ENCODE peak calls at places on chromosomes 16 and 17, in seven cellular contexts. U is CD8-positive, alpha-beta memory T cell; Z is heart left ventricle; Q is GM12878; T is mesendoderm; O is IMR-90; E is testis. L is an unnamed sample. For H3K27me3, the result is how much of the 10 kb centered on the place peaks cover.

GRCh38 chr17:72097144-72097543 is 23.7 kb upstream of the SOX9 start:
- DNase-seq in Z (no peak), E (no peak), O (no peak), T (no peak), Q (no peak), U (no peak), L (no peak)

GRCh38 chr16:5826332-5826731 is 728.7 kb upstream of the EEF2KMT start:
- DNase-seq in U (no peak), T (no peak), Z (no peak), Q (no peak), O (no peak), E (no peak), L (no peak)

GRCh38 chr16:85415196-85415988 is 197.7 kb upstream of the GSE1 start:
- DNase-seq in Q (no peak), U (no peak), T (no peak), O (no peak), Z (no peak), E (peak), L (no peak)

GRCh38 chr16:48445782-48446533 is 60.7 kb upstream of the SIAH1 start:
- DNase-seq in E (no peak), U (no peak), O (no peak), Q (no peak), Z (no peak), T (no peak), L (no peak)

GRCh38 chr17:80558046-80558445 is 13.4 kb downstream of the RPTOR start:
- DNase-seq in E (no peak), Z (no peak), T (no peak), Q (no peak), O (no peak), U (no peak), L (no peak)

GRCh38 chr16:27455700-27456099 is 53.7 kb downstream of the IL21R start:
- DNase-seq in Q (no peak), Z (peak), E (no peak), O (no peak), T (no peak), U (no peak), L (no peak)

GRCh38 chr17:50634915-50635719 is 436 bp downstream of the ABCC3 start:
- DNase-seq in Q (no peak), Z (no peak), O (no peak), E (no peak), U (no peak), T (no peak), L (no peak)

GRCh38 chr16:53052519-53053501 is at the start of gene CHD9NB:
- DNase-seq in Q (no peak), O (peak), U (no peak), T (peak), Z (no peak), E (no peak), L (peak)

GRCh38 chr16:11232852-11233726 is 22.9 kb downstream of the SOCS1 start:
- DNase-seq in T (peak), U (peak), O (no peak), E (no peak), Z (peak), Q (no peak), L (peak)

GRCh38 chr17:77729587-77729986 is 228.9 kb upstream of the TNRC6C start:
- DNase-seq in Q (no peak), U (no peak), Z (no peak), T (no peak), E (no peak), O (no peak), L (no peak)

GRCh38 chr16:68901910-68902309 is 58.6 kb downstream of the TANGO6 start:
- DNase-seq in Z (no peak), Q (no peak), U (no peak), T (peak), E (no peak), O (peak), L (no peak)

GRCh38 chr16:54285414-54286066 is 1.0 kb downstream of the IRX3 start:
- DNase-seq in Z (peak), E (no peak), U (no peak), O (no peak), Q (no peak), T (peak), L (peak)

GRCh38 chr16:80056334-80056733 is 455.8 kb upstream of the MAF start:
- DNase-seq in E (no peak), Q (no peak), Z (no peak), T (peak), U (no peak), O (peak), L (no peak)
- H3K4me3 ChIP-seq in E (no peak), Q (no peak), Z (no peak), T (no peak), U (no peak), O (no peak), L (no peak)

GRCh38 chr17:62816282-62816839 is 8.2 kb upstream of the MARCHF10 start:
- DNase-seq in T (no peak), E (no peak), O (peak), Q (no peak), U (no peak), Z (no peak), L (no peak)

GRCh38 chr17:62822080-62822904 is 14.2 kb upstream of the MARCHF10 start:
- DNase-seq in Z (no peak), T (no peak), Q (no peak), E (peak), U (no peak), O (no peak), L (no peak)

GRCh38 chr17:62821213-62822079 is 13.3 kb upstream of the MARCHF10 start:
- DNase-seq in T (no peak), Z (no peak), E (peak), U (no peak), Q (no peak), O (no peak), L (no peak)

GRCh38 chr17:62818491-62818890 is 10.4 kb upstream of the MARCHF10 start:
- DNase-seq in E (no peak), Z (no peak), Q (no peak), O (no peak), U (no peak), T (peak), L (no peak)

DNA sequence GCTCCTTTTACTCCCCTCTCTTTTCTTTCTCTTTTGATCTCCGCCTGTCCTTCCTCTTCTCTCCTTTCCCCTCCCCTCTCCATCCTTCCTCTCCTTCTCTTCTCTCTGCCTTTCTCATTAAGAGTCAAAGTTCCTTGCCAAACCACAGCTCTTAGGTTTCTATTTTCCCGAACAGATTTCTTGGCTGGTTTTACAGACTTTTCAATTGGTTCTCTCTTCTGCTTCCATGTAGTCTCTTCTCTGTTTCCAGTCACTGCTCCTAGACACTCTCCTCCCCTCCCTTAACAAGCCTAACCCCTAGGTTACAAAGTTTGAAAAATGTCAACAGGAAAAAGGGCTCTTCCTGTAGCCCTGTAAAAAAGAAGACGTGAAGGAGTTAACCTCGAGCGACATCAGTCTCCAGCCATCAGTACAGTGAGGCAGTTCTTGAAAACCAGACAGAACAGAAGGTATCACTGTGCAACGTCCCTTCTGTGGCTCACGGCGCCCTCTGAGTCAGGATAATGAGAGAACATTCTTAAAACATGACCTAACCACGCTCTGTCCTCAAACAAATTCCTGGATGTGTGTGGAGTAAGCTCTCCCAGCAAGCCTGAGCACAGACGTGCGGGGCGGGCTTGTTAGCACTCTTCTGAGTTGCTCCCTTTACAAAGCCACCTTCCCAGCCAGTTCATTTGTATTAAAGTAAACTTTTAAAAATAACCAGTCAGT is 11.6 kb upstream of the MARCHF10 start:
- DNase-seq in U (no peak), Z (peak), Q (no peak), O (peak), T (peak), E (peak), L (no peak)
- H3K27ac ChIP-seq in U (no peak), Z (peak), Q (no peak), O (peak), T (no peak), E (peak), L (no peak)

GRCh38 chr17:17494499-17495447 is 1.4 kb downstream of the RASD1 start:
- DNase-seq in O (peak), T (peak), Q (no peak), E (peak), U (peak), Z (peak), L (no peak)

GRCh38 chr17:17493986-17494466 is 2.2 kb downstream of the RASD1 start:
- DNase-seq in Q (no peak), T (no peak), U (no peak), Z (no peak), O (no peak), E (no peak), L (no peak)

GRCh38 chr17:17492085-17492484 is 4.1 kb downstream of the RASD1 start:
- DNase-seq in Q (no peak), T (no peak), O (no peak), Z (no peak), U (no peak), E (no peak), L (no peak)

GRCh38 chr17:17492562-17492961 is 3.6 kb downstream of the RASD1 start:
- DNase-seq in U (no peak), E (no peak), Z (no peak), O (no peak), T (no peak), Q (no peak), L (no peak)

GRCh38 chr17:17493249-17493985 is 2.8 kb downstream of the RASD1 start:
- DNase-seq in E (peak), Z (no peak), U (no peak), Q (no peak), O (no peak), T (peak), L (no peak)
- H3K27me3 ChIP-seq in E (under half), Z (under half), U (under half), Q (under half), O (under half), T (under half), L (under half)

DNA sequence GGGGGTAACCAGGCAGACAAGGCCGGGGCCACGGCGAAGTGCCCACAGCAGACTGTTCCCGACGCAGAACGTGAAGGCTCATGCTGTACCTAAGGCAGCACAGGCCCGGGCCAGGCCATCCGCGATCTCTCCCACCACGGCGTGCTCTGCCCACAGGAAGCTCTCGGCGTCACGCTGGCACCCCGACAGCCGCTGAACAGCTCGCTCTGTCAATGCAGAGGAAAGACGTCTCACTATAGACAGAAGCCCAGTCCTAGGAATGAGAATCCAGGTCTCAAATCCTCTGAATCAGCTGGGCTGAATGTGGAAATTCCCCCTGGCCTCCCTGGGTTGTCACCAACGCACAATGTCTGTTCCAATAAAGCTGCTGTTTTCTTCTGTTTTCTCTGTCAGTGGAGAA is 21.4 kb downstream of the SERPINF1 start:
- DNase-seq in Q (no peak), E (peak), T (no peak), O (no peak), Z (no peak), U (no peak), L (no peak)
- H3K4me3 ChIP-seq in Q (no peak), E (no peak), T (no peak), O (no peak), Z (peak), U (no peak), L (no peak)

DNA sequence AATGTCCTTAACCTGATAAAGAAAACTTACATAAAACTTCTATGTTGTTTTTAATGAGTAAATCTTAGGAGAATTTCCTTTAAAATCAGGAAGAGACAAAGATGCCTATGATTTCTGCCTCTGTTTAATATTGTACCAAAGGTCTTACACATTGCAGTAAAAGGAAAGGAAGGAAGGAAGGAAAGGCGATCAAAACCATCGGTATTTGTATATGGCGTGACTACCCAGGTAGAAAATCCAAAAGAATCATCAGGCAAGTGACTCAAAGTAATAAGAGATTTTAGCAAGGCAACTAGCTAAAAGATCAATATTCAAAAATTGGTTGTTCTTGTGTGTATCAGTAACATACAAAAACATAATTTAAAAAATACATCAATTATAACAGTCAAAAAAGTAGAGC is 3.5 kb downstream of the ICAM2 start:
- DNase-seq in U (no peak), O (no peak), E (no peak), Z (no peak), Q (no peak), T (no peak), L (no peak)
- H3K27ac ChIP-seq in U (peak), O (no peak), E (no peak), Z (peak), Q (peak), T (no peak), L (no peak)

GRCh38 chr17:15482476-15482875 is 15.1 kb upstream of the CDRT4 start:
- DNase-seq in U (no peak), O (no peak), T (no peak), Z (no peak), E (no peak), Q (no peak), L (no peak)

GRCh38 chr17:15479697-15480096 is 12.3 kb upstream of the CDRT4 start:
- DNase-seq in T (no peak), U (no peak), E (no peak), Z (no peak), O (peak), Q (no peak), L (no peak)

GRCh38 chr17:15475620-15476354 is 8.4 kb upstream of the CDRT4 start:
- DNase-seq in T (no peak), O (peak), Z (no peak), Q (no peak), U (no peak), E (no peak), L (no peak)

GRCh38 chr17:15480209-15480608 is 12.8 kb upstream of the CDRT4 start:
- DNase-seq in E (no peak), T (no peak), U (no peak), Q (no peak), Z (no peak), O (no peak), L (no peak)

DNA sequence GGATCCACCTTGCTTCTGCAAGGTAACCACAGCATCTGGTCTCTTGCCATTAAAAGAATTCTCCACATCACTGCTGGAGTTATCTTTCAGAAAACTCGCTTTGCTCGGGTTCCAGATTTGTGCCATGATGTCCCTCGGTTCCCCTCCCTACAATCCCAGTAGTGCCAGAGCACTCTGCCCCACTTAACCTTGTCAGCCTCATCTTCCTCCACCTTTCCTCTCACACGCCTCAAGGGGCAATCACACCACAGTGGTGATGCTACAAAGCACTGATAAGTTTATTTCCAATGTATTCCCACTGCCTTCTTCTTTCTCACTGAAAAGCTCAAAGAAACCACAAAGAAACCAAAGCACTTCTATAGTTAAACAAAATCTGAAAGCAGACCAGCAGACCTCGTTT is 11.4 kb upstream of the CDRT4 start:
- DNase-seq in Q (no peak), O (no peak), U (no peak), T (no peak), E (no peak), Z (no peak), L (no peak)
- H3K27me3 ChIP-seq in Q (under half), O (under half), U (under half), T (under half), E (under half), Z (under half), L (under half)